ENCODE peak calls at places on chromosomes 5 and 9, in ten cellular contexts. Y is right atrium auricular region; H is heart left ventricle; S is colonic mucosa; U is kidney glomerular epithelial cell; D is body of pancreas; B is HS-5; F is NCI-H1105; I is effector memory CD4-positive, alpha-beta T cell; R is RWPE1. W is an unnamed sample.

GRCh38 chr9:131837316-131837715 is 97.4 kb upstream of the RAPGEF1 start:
- DNase-seq in Y (no peak), S (no peak), B (no peak), I (no peak), F (no peak), U (no peak), D (peak), H (peak), R (no peak), W (peak)

GRCh38 chr9:22401671-22402070 is 45.0 kb upstream of the DMRTA1 start:
- DNase-seq in I (no peak), Y (no peak), B (no peak), S (no peak), R (no peak), D (no peak), F (no peak), U (peak), H (no peak), W (no peak)

GRCh38 chr5:10832421-10832820 is 71.4 kb upstream of the DAP start:
- DNase-seq in D (no peak), H (no peak), F (no peak), B (no peak), I (no peak), S (no peak), Y (no peak), U (no peak), R (no peak), W (no peak)

GRCh38 chr9:113446323-113446740 is 17.2 kb upstream of the RGS3 start:
- DNase-seq in I (no peak), S (no peak), Y (no peak), R (peak), B (no peak), H (no peak), F (peak), U (peak), D (no peak), W (no peak)

GRCh38 chr5:7866194-7866593 is 2.6 kb downstream of the FASTKD3 start:
- DNase-seq in S (no peak), H (no peak), D (no peak), R (no peak), F (no peak), I (no peak), B (no peak), U (no peak), Y (no peak), W (no peak)

GRCh38 chr9:16885896-16886295 is 15.4 kb upstream of the BNC2 start:
- DNase-seq in B (no peak), U (peak), R (no peak), S (no peak), H (no peak), D (no peak), Y (no peak), I (no peak), F (no peak), W (no peak)

GRCh38 chr9:124038239-124038638 is 26.7 kb downstream of the LHX2 start:
- DNase-seq in H (no peak), S (no peak), D (no peak), Y (no peak), U (no peak), B (no peak), I (no peak), R (no peak), F (no peak), W (no peak)

GRCh38 chr9:70232476-70232875 is 26.3 kb upstream of the SMC5 start:
- DNase-seq in Y (no peak), U (no peak), H (no peak), F (no peak), R (no peak), D (no peak), I (no peak), B (no peak), S (no peak), W (peak)

GRCh38 chr5:62578540-62578939 is at the start of gene LRRC70:
- DNase-seq in Y (no peak), H (no peak), I (no peak), F (no peak), R (no peak), U (no peak), B (no peak), S (no peak), D (no peak), W (no peak)

GRCh38 chr9:132235894-132236661 is 74.2 kb downstream of the NTNG2 start:
- DNase-seq in B (no peak), U (peak), Y (peak), I (peak), S (peak), F (peak), D (peak), H (peak), R (peak), W (peak)

GRCh38 chr5:104793031-104793430 is 1230.4 kb upstream of the NUDT12 start:
- DNase-seq in H (no peak), B (peak), Y (no peak), S (no peak), D (no peak), F (no peak), I (no peak), R (no peak), U (no peak), W (no peak)

GRCh38 chr5:84393969-84394368 is 9.3 kb upstream of the EDIL3 start:
- DNase-seq in I (no peak), U (peak), Y (no peak), S (no peak), B (peak), D (no peak), F (no peak), H (no peak), R (peak), W (no peak)

GRCh38 chr5:912356-913091 is 19.8 kb downstream of the TRIP13 start:
- DNase-seq in F (no peak), D (no peak), Y (no peak), R (peak), B (peak), S (no peak), I (peak), H (no peak), U (peak), W (no peak)

GRCh38 chr5:148387325-148387724 is 3.6 kb downstream of the FBXO38 start:
- DNase-seq in F (no peak), H (no peak), Y (no peak), R (no peak), U (no peak), S (no peak), B (peak), D (no peak), I (no peak), W (no peak)

GRCh38 chr5:39543335-39543734 is 118.6 kb upstream of the DAB2 start:
- DNase-seq in R (no peak), S (no peak), U (peak), F (no peak), B (no peak), D (no peak), Y (no peak), H (no peak), I (no peak), W (no peak)

GRCh38 chr9:124420991-124421543 is 5.8 kb upstream of the PSMB7 start:
- DNase-seq in B (no peak), D (no peak), S (no peak), I (no peak), H (no peak), U (no peak), Y (no peak), F (peak), R (no peak), W (no peak)

GRCh38 chr5:62942384-62942783 is 363.8 kb downstream of the LRRC70 start:
- DNase-seq in R (no peak), D (no peak), S (no peak), I (no peak), B (no peak), Y (no peak), H (no peak), U (no peak), F (no peak), W (no peak)

GRCh38 chr5:120872292-120872691 is 408.2 kb downstream of the PRR16 start:
- DNase-seq in B (no peak), U (no peak), S (no peak), H (no peak), I (no peak), D (no peak), F (no peak), R (no peak), Y (no peak), W (no peak)

GRCh38 chr9:89999534-90000370 is 394.9 kb downstream of the GADD45G start:
- DNase-seq in F (peak), S (peak), R (no peak), D (peak), H (peak), B (no peak), U (no peak), I (no peak), Y (peak), W (peak)

GRCh38 chr9:95370064-95370463 is 52.6 kb upstream of the FANCC start:
- DNase-seq in B (no peak), H (no peak), R (no peak), I (no peak), U (no peak), Y (no peak), D (no peak), F (no peak), S (no peak), W (no peak)

GRCh38 chr9:104367507-104367906 is 136.6 kb upstream of the OR13F1 start:
- DNase-seq in I (no peak), F (no peak), Y (no peak), B (no peak), H (no peak), S (no peak), U (no peak), D (no peak), R (no peak), W (no peak)

GRCh38 chr9:134455951-134456739 is 129.9 kb downstream of the RXRA start:
- DNase-seq in R (peak), H (peak), I (peak), D (peak), B (peak), S (peak), Y (peak), F (no peak), U (peak), W (peak)

GRCh38 chr5:138964547-138965174 is 89.5 kb upstream of the LRRTM2 start:
- DNase-seq in B (no peak), Y (no peak), R (no peak), I (no peak), F (no peak), S (no peak), D (no peak), H (no peak), U (no peak), W (no peak)

GRCh38 chr9:115373000-115373709 is 255.2 kb upstream of the TNC start:
- DNase-seq in F (no peak), R (peak), S (no peak), H (no peak), B (peak), D (no peak), U (peak), I (no peak), Y (no peak), W (no peak)

GRCh38 chr5:131171276-131171815 is 602 bp downstream of the LYRM7 start:
- DNase-seq in I (peak), S (peak), Y (no peak), H (no peak), U (no peak), R (peak), F (no peak), B (no peak), D (no peak), W (no peak)

GRCh38 chr9:135551456-135551855 is 5.5 kb downstream of the OBP2A start:
- DNase-seq in I (no peak), B (no peak), F (no peak), H (no peak), S (no peak), D (no peak), Y (no peak), U (no peak), R (no peak), W (no peak)

GRCh38 chr9:89815903-89816573 is 211.2 kb downstream of the GADD45G start:
- DNase-seq in F (no peak), S (no peak), B (no peak), R (no peak), I (no peak), U (no peak), H (peak), Y (peak), D (no peak), W (no peak)

GRCh38 chr5:111384220-111384619 is 128.1 kb downstream of the STARD4 start:
- DNase-seq in D (no peak), R (no peak), I (no peak), H (no peak), S (no peak), U (no peak), F (no peak), Y (no peak), B (no peak), W (no peak)

GRCh38 chr5:10351199-10351881 is 2.2 kb upstream of the MARCHF6 start:
- DNase-seq in U (peak), S (no peak), F (no peak), D (no peak), I (no peak), B (no peak), H (peak), Y (peak), R (peak), W (no peak)

GRCh38 chr9:7376838-7377237 is 422.7 kb downstream of the DMAC1 start:
- DNase-seq in B (no peak), F (no peak), I (no peak), H (no peak), R (no peak), Y (no peak), D (no peak), U (no peak), S (no peak), W (no peak)

GRCh38 chr5:54673523-54674225 is 156.1 kb downstream of the SNX18 start:
- DNase-seq in U (no peak), D (no peak), Y (peak), I (no peak), S (peak), R (no peak), H (peak), F (no peak), B (no peak), W (no peak)

GRCh38 chr5:40410231-40410861 is 269.4 kb upstream of the PTGER4 start:
- DNase-seq in I (peak), U (peak), F (no peak), B (peak), D (no peak), R (peak), Y (no peak), S (no peak), H (no peak), W (no peak)

GRCh38 chr9:97895695-97896332 is 26.5 kb downstream of the TRMO start:
- DNase-seq in R (peak), B (no peak), H (no peak), F (no peak), S (no peak), Y (no peak), U (no peak), I (no peak), D (no peak), W (peak)

GRCh38 chr5:84255318-84255717 is 129.4 kb downstream of the EDIL3 start:
- DNase-seq in F (no peak), I (no peak), R (peak), U (peak), D (no peak), B (peak), H (no peak), S (no peak), Y (no peak), W (no peak)

W was measured in thyroid gland.